ENCODE peak calls at places on chromosomes 3 and 15, in four cellular contexts. R is neuronal stem cell, Z is heart left ventricle, H is adipocyte. G is an unnamed sample.
A peak's percentile ranks its signal among the peaks of the same experiment; 100 is the strongest.

GRCh38 chr15:35911052-35911780 is 365.3 kb upstream of the DPH6 start:
- DNase-seq in Z (no peak), H (no peak), R (no peak), G (no peak)

GRCh38 chr3:194536883-194537637 is 50.3 kb upstream of the ATP13A3 start:
- DNase-seq in R (no peak), Z (no peak), H (no peak), G (no peak)

GRCh38 chr3:140599009-140599408 is 78.9 kb upstream of the TRIM42 start:
- DNase-seq in Z (no peak), R (no peak), H (no peak), G (no peak)

GRCh38 chr3:16365454-16366128 is 100.6 kb downstream of the OXNAD1 start:
- DNase-seq in R (no peak), H (no peak), Z (no peak), G (no peak)

GRCh38 chr3:41286305-41286704 is 87.0 kb downstream of the CTNNB1 start:
- DNase-seq in H (no peak), Z (no peak), R (no peak), G (no peak)

GRCh38 chr15:32767236-32767635 is 49.4 kb downstream of the GREM1 start:
- DNase-seq in Z (no peak), H (no peak), R (no peak), G (no peak)

GRCh38 chr3:25047058-25047457 is 381.0 kb upstream of the RARB start:
- DNase-seq in H (no peak), Z (no peak), R (no peak), G (no peak)

GRCh38 chr3:36484386-36484785 is 104.1 kb downstream of the STAC start:
- DNase-seq in R (no peak), Z (no peak), H (no peak), G (no peak)

GRCh38 chr3:28905798-28906197 is 375.1 kb upstream of the RBMS3 start:
- DNase-seq in H (no peak), Z (no peak), R (no peak), G (peak; percentile 7)

GRCh38 chr3:113594066-113594465 is 61.7 kb downstream of the SIDT1 start:
- DNase-seq in H (no peak), R (no peak), Z (no peak), G (no peak)

GRCh38 chr3:50372349-50372748 is 13.0 kb upstream of the TMEM115 start:
- DNase-seq in H (no peak), Z (no peak), R (no peak), G (peak; percentile 72)

GRCh38 chr15:100707229-100707628 is 104.8 kb downstream of the ASB7 start:
- DNase-seq in R (no peak), Z (no peak), H (no peak), G (peak; percentile 42)

GRCh38 chr3:18443670-18444596 is 18.8 kb upstream of the SATB1 start:
- DNase-seq in R (no peak), H (peak; percentile 54), Z (peak; percentile 24), G (no peak)

GRCh38 chr3:196082471-196082971 is 631 bp upstream of the TFRC start:
- DNase-seq in Z (no peak), R (no peak), H (no peak), G (no peak)

GRCh38 chr15:48856947-48857346 is 21.0 kb upstream of the EID1 start:
- DNase-seq in Z (no peak), H (peak; percentile 70), R (no peak), G (no peak)

GRCh38 chr3:9986230-9986725 is 363 bp downstream of the EMC3 start:
- DNase-seq in Z (no peak), R (no peak), H (no peak), G (no peak)

GRCh38 chr3:12489832-12490231 is 5.6 kb downstream of the TSEN2 start:
- DNase-seq in Z (no peak), H (no peak), R (no peak), G (no peak)

GRCh38 chr3:86929046-86929445 is 61.9 kb downstream of the VGLL3 start:
- DNase-seq in H (peak; percentile 58), R (no peak), Z (no peak), G (no peak)

GRCh38 chr3:172918165-172918564 is 167.6 kb downstream of the ECT2 start:
- DNase-seq in Z (no peak), R (no peak), H (peak; percentile 55), G (no peak)

GRCh38 chr3:177195941-177196472 is 1.3 kb downstream of the TBL1XR1 start:
- DNase-seq in H (no peak), Z (no peak), R (peak; percentile 20), G (no peak)

GRCh38 chr3:177195242-177195940 is 1.9 kb downstream of the TBL1XR1 start:
- DNase-seq in H (peak; percentile 55), Z (no peak), R (no peak), G (no peak)

GRCh38 chr3:177196473-177197040 is 725 bp downstream of the TBL1XR1 start:
- DNase-seq in R (peak; percentile 49), H (peak; percentile 59), Z (no peak), G (no peak)

GRCh38 chr3:177193706-177194268 is 3.5 kb downstream of the TBL1XR1 start:
- DNase-seq in H (no peak), Z (no peak), R (no peak), G (no peak)

DNA sequence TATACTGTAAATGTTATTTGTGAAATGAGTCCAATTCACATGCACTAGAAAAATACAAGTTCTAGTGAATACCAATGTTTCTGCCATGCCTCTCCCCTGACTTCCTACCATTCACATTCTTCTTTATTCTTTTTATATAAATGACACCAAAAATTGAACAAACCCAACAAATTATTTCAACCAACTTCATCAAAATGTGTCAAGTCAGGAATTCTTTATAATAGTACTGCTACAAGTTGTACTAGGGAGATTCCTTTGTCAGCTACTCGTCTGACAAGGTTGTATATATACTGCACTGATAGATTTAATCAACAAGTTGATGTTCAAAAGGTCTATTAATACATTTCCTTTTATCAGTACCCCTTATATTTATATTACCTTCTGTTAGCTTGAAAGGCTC is 3.0 kb downstream of the TBL1XR1 start:
- DNase-seq in H (no peak), Z (no peak), R (no peak), G (no peak)
- H3K4me3 ChIP-seq in H (peak overlapping the region; percentile 85), Z (peak overlapping the region; percentile 84), R (peak overlapping the region; percentile 85), G (peak overlapping the region; percentile 91)

GRCh38 chr3:126394977-126395321 is 240 bp downstream of the CFAP100 start:
- DNase-seq in H (no peak), R (no peak), Z (no peak), G (no peak)
- H3K4me3 ChIP-seq in H (no peak overlapping the region), R (peak overlapping the region; percentile 20), Z (peak overlapping the region; percentile 28), G (no peak overlapping the region)

GRCh38 chr3:105571005-105571404 is 204.3 kb downstream of the ALCAM start:
- DNase-seq in H (no peak), Z (no peak), R (no peak), G (no peak)
- H3K4me3 ChIP-seq in H (no peak overlapping the region), Z (no peak overlapping the region), R (no peak overlapping the region), G (no peak overlapping the region)

GRCh38 chr15:70322051-70322668 is 224.4 kb upstream of the TLE3 start:
- DNase-seq in Z (no peak), H (no peak), R (no peak), G (no peak)
- H3K4me3 ChIP-seq in Z (no peak overlapping the region), H (no peak overlapping the region), R (no peak overlapping the region), G (no peak overlapping the region)

GRCh38 chr15:99306694-99307338 is 55.5 kb downstream of the LRRC28 start:
- DNase-seq in H (peak; percentile 13), R (peak; percentile 48), Z (peak; percentile 54), G (no peak)

GRCh38 chr15:99310745-99311144 is 59.5 kb downstream of the LRRC28 start:
- DNase-seq in R (no peak), H (no peak), Z (no peak), G (no peak)

GRCh38 chr15:99305761-99306505 is 54.7 kb downstream of the LRRC28 start:
- DNase-seq in H (peak; percentile 93), R (peak; percentile 17), Z (peak; percentile 61), G (no peak)

GRCh38 chr15:99303881-99304280 is 52.6 kb downstream of the LRRC28 start:
- DNase-seq in R (no peak), Z (no peak), H (no peak), G (no peak)

GRCh38 chr15:99307735-99308134 is 56.5 kb downstream of the LRRC28 start:
- DNase-seq in Z (no peak), H (no peak), R (no peak), G (no peak)
- H3K4me3 ChIP-seq in Z (no peak overlapping the region), H (no peak overlapping the region), R (no peak overlapping the region), G (no peak overlapping the region)

DNA sequence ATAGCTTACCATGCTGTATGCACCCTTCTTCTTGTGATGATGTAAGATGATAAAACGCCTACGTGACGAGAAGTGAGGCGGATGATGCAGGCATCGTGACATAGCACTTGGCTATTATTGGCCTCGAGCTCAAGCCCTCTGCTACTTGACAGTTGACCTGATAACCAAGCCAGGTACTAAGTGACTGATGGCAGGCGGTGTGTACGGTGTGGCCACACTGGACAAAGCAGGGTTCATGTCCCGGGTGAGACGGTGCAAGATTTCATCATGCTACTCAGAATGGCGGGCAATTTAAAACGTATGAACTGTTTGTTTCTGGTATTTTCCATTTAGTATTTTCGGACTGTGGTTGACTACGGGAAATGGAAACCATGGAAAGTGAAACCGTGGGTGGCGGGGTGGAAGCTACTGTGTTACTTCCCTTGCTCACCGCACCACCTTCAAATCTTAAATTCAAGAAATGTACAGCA is 57.7 kb downstream of the SLC12A8 start:
- DNase-seq in R (no peak), H (no peak), Z (no peak), G (no peak)
- H3K4me3 ChIP-seq in R (no peak overlapping the region), H (no peak overlapping the region), Z (no peak overlapping the region), G (no peak overlapping the region)

DNA sequence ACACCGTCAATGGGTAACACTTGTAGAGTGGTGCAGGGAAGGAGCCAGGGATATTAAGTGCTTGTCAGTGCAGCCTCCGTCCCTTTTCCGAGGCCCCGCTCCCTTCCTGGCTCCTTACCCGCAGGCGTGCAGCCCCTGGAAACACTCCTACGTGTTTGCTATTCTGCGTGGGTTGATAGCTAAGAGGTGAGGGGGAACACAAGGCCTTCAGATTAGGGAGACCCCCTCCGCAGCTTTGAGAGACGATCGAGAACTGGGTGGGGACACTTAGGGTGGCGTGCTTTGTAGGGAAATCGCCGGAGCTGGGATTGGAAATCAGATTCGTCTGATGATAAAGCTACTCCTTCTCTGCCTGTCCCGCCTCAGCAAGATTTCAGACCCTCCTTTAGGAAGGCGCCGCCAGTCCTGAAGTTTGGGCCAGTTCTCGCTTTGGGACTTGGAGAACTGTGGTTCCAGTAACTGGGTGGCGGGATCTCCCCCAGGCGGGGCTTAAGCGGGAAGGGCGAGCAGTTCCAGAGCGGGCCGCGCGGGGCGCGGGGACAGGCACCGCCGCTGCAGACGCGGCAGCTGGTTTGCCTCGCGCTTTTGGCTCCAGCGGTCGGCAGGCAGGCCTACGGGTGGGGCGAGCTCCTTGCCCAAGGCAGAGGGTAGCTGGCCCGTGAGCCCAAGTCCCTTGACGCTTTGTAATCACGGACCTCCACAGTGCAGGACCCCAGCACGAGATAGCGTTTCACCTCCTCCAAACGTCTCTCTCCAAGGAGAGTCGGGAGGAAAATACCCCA is 8.0 kb upstream of the FAM107A start:
- DNase-seq in Z (peak; percentile 90), H (peak; percentile 91), R (peak; percentile 58), G (peak; percentile 43)
- H3K4me3 ChIP-seq in Z (peak overlapping the region; percentile 54), H (peak overlapping the region; percentile 87), R (no peak overlapping the region), G (peak overlapping the region; percentile 71)